ENCODE peak calls at places on chromosome 10, in eight cellular contexts. One of them, this sample, is unnamed.

GRCh38 chr10:97234403-97234802 is 48.6 kb upstream of the SLIT1 start:
- DNase-seq in NB4: peak; percentile 74
- DNase-seq in CD8-positive, alpha-beta T cell: no peak
- DNase-seq in activated CD4-positive, alpha-beta T cell treated with anti-CD3 and anti-CD28 coated beads, Interleukin-2, amount 50 U/mL, for 1 hour: no peak
- DNase-seq in stimulated activated CD4-positive, alpha-beta T cell treated with anti-CD3 and anti-CD28 coated beads, Interleukin-15, amount 100 ng/mL, for 24 hours: no peak
- DNase-seq in NCI-H2081 treated with DMSO at 0.1 percent for 48 hours: peak; percentile 0
- DNase-seq in psoas muscle: no peak
- DNase-seq in Peyer's patch: no peak
- DNase-seq in this sample: peak; percentile 16

GRCh38 chr10:13349776-13350274 is 1.7 kb upstream of the SEPHS1 start:
- DNase-seq in NB4: peak; percentile 62
- DNase-seq in CD8-positive, alpha-beta T cell: peak; percentile 56
- DNase-seq in activated CD4-positive, alpha-beta T cell treated with anti-CD3 and anti-CD28 coated beads, Interleukin-2, amount 50 U/mL, for 1 hour: peak; percentile 6
- DNase-seq in stimulated activated CD4-positive, alpha-beta T cell treated with anti-CD3 and anti-CD28 coated beads, Interleukin-15, amount 100 ng/mL, for 24 hours: peak; percentile 58
- DNase-seq in NCI-H2081 treated with DMSO at 0.1 percent for 48 hours: no peak
- DNase-seq in psoas muscle: peak; percentile 53
- DNase-seq in Peyer's patch: peak; percentile 23
- DNase-seq in this sample: no peak

GRCh38 chr10:62545667-62546066 is 171.5 kb downstream of the ZNF365 start:
- DNase-seq in NB4: peak; percentile 95
- DNase-seq in CD8-positive, alpha-beta T cell: no peak
- DNase-seq in activated CD4-positive, alpha-beta T cell treated with anti-CD3 and anti-CD28 coated beads, Interleukin-2, amount 50 U/mL, for 1 hour: no peak
- DNase-seq in stimulated activated CD4-positive, alpha-beta T cell treated with anti-CD3 and anti-CD28 coated beads, Interleukin-15, amount 100 ng/mL, for 24 hours: no peak
- DNase-seq in NCI-H2081 treated with DMSO at 0.1 percent for 48 hours: no peak
- DNase-seq in psoas muscle: peak; percentile 15
- DNase-seq in Peyer's patch: no peak
- DNase-seq in this sample: no peak

GRCh38 chr10:129780901-129781795 is 182.9 kb downstream of the EBF3 start:
- DNase-seq in NB4: no peak
- DNase-seq in CD8-positive, alpha-beta T cell: no peak
- DNase-seq in activated CD4-positive, alpha-beta T cell treated with anti-CD3 and anti-CD28 coated beads, Interleukin-2, amount 50 U/mL, for 1 hour: no peak
- DNase-seq in stimulated activated CD4-positive, alpha-beta T cell treated with anti-CD3 and anti-CD28 coated beads, Interleukin-15, amount 100 ng/mL, for 24 hours: no peak
- DNase-seq in NCI-H2081 treated with DMSO at 0.1 percent for 48 hours: no peak
- DNase-seq in psoas muscle: no peak
- DNase-seq in Peyer's patch: no peak
- DNase-seq in this sample: no peak

GRCh38 chr10:94546058-94546595 is 539 bp downstream of the HELLS start:
- DNase-seq in NB4: peak; percentile 50
- DNase-seq in CD8-positive, alpha-beta T cell: no peak
- DNase-seq in activated CD4-positive, alpha-beta T cell treated with anti-CD3 and anti-CD28 coated beads, Interleukin-2, amount 50 U/mL, for 1 hour: no peak
- DNase-seq in stimulated activated CD4-positive, alpha-beta T cell treated with anti-CD3 and anti-CD28 coated beads, Interleukin-15, amount 100 ng/mL, for 24 hours: no peak
- DNase-seq in NCI-H2081 treated with DMSO at 0.1 percent for 48 hours: no peak
- DNase-seq in psoas muscle: no peak
- DNase-seq in Peyer's patch: no peak
- DNase-seq in this sample: peak; percentile 22

GRCh38 chr10:42975558-42976352 is 101.1 kb upstream of the RET start:
- DNase-seq in NB4: peak; percentile 98
- DNase-seq in CD8-positive, alpha-beta T cell: peak; percentile 40
- DNase-seq in activated CD4-positive, alpha-beta T cell treated with anti-CD3 and anti-CD28 coated beads, Interleukin-2, amount 50 U/mL, for 1 hour: no peak
- DNase-seq in stimulated activated CD4-positive, alpha-beta T cell treated with anti-CD3 and anti-CD28 coated beads, Interleukin-15, amount 100 ng/mL, for 24 hours: no peak
- DNase-seq in NCI-H2081 treated with DMSO at 0.1 percent for 48 hours: no peak
- DNase-seq in psoas muscle: no peak
- DNase-seq in Peyer's patch: no peak
- DNase-seq in this sample: no peak

GRCh38 chr10:119190353-119190752 is 11.7 kb upstream of the PRDX3 start:
- DNase-seq in NB4: no peak
- DNase-seq in CD8-positive, alpha-beta T cell: no peak
- DNase-seq in activated CD4-positive, alpha-beta T cell treated with anti-CD3 and anti-CD28 coated beads, Interleukin-2, amount 50 U/mL, for 1 hour: no peak
- DNase-seq in stimulated activated CD4-positive, alpha-beta T cell treated with anti-CD3 and anti-CD28 coated beads, Interleukin-15, amount 100 ng/mL, for 24 hours: no peak
- DNase-seq in NCI-H2081 treated with DMSO at 0.1 percent for 48 hours: no peak
- DNase-seq in psoas muscle: no peak
- DNase-seq in Peyer's patch: no peak
- DNase-seq in this sample: peak; percentile 98

GRCh38 chr10:73650537-73651331 is 5.1 kb downstream of the SYNPO2L start:
- DNase-seq in NB4: peak; percentile 74
- DNase-seq in CD8-positive, alpha-beta T cell: no peak
- DNase-seq in activated CD4-positive, alpha-beta T cell treated with anti-CD3 and anti-CD28 coated beads, Interleukin-2, amount 50 U/mL, for 1 hour: no peak
- DNase-seq in stimulated activated CD4-positive, alpha-beta T cell treated with anti-CD3 and anti-CD28 coated beads, Interleukin-15, amount 100 ng/mL, for 24 hours: no peak
- DNase-seq in NCI-H2081 treated with DMSO at 0.1 percent for 48 hours: no peak
- DNase-seq in psoas muscle: peak; percentile 81
- DNase-seq in Peyer's patch: no peak
- DNase-seq in this sample: peak; percentile 88

GRCh38 chr10:73900068-73900467 is 10.9 kb upstream of the PLAU start:
- DNase-seq in NB4: no peak
- DNase-seq in CD8-positive, alpha-beta T cell: no peak
- DNase-seq in activated CD4-positive, alpha-beta T cell treated with anti-CD3 and anti-CD28 coated beads, Interleukin-2, amount 50 U/mL, for 1 hour: no peak
- DNase-seq in stimulated activated CD4-positive, alpha-beta T cell treated with anti-CD3 and anti-CD28 coated beads, Interleukin-15, amount 100 ng/mL, for 24 hours: no peak
- DNase-seq in NCI-H2081 treated with DMSO at 0.1 percent for 48 hours: no peak
- DNase-seq in psoas muscle: no peak
- DNase-seq in Peyer's patch: no peak
- DNase-seq in this sample: no peak

GRCh38 chr10:49359349-49360231 is 36.3 kb downstream of the DRGX start:
- DNase-seq in NB4: peak; percentile 81
- DNase-seq in CD8-positive, alpha-beta T cell: peak; percentile 43
- DNase-seq in activated CD4-positive, alpha-beta T cell treated with anti-CD3 and anti-CD28 coated beads, Interleukin-2, amount 50 U/mL, for 1 hour: no peak
- DNase-seq in stimulated activated CD4-positive, alpha-beta T cell treated with anti-CD3 and anti-CD28 coated beads, Interleukin-15, amount 100 ng/mL, for 24 hours: no peak
- DNase-seq in NCI-H2081 treated with DMSO at 0.1 percent for 48 hours: peak; percentile 3
- DNase-seq in psoas muscle: no peak
- DNase-seq in Peyer's patch: no peak
- DNase-seq in this sample: peak; percentile 59

GRCh38 chr10:95741807-95742528 is 14.0 kb upstream of the ENTPD1 start:
- DNase-seq in NB4: no peak
- DNase-seq in CD8-positive, alpha-beta T cell: no peak
- DNase-seq in activated CD4-positive, alpha-beta T cell treated with anti-CD3 and anti-CD28 coated beads, Interleukin-2, amount 50 U/mL, for 1 hour: no peak
- DNase-seq in stimulated activated CD4-positive, alpha-beta T cell treated with anti-CD3 and anti-CD28 coated beads, Interleukin-15, amount 100 ng/mL, for 24 hours: no peak
- DNase-seq in NCI-H2081 treated with DMSO at 0.1 percent for 48 hours: no peak
- DNase-seq in psoas muscle: no peak
- DNase-seq in Peyer's patch: peak; percentile 64
- DNase-seq in this sample: no peak

GRCh38 chr10:37053476-37053875 is 71.9 kb upstream of the ANKRD30A start:
- DNase-seq in NB4: no peak
- DNase-seq in CD8-positive, alpha-beta T cell: no peak
- DNase-seq in activated CD4-positive, alpha-beta T cell treated with anti-CD3 and anti-CD28 coated beads, Interleukin-2, amount 50 U/mL, for 1 hour: no peak
- DNase-seq in stimulated activated CD4-positive, alpha-beta T cell treated with anti-CD3 and anti-CD28 coated beads, Interleukin-15, amount 100 ng/mL, for 24 hours: no peak
- DNase-seq in NCI-H2081 treated with DMSO at 0.1 percent for 48 hours: no peak
- DNase-seq in psoas muscle: no peak
- DNase-seq in Peyer's patch: no peak
- DNase-seq in this sample: no peak

GRCh38 chr10:57288754-57289153 is 927.7 kb upstream of the ZWINT start:
- DNase-seq in NB4: no peak
- DNase-seq in CD8-positive, alpha-beta T cell: no peak
- DNase-seq in activated CD4-positive, alpha-beta T cell treated with anti-CD3 and anti-CD28 coated beads, Interleukin-2, amount 50 U/mL, for 1 hour: no peak
- DNase-seq in stimulated activated CD4-positive, alpha-beta T cell treated with anti-CD3 and anti-CD28 coated beads, Interleukin-15, amount 100 ng/mL, for 24 hours: no peak
- DNase-seq in NCI-H2081 treated with DMSO at 0.1 percent for 48 hours: no peak
- DNase-seq in psoas muscle: no peak
- DNase-seq in Peyer's patch: no peak
- DNase-seq in this sample: no peak

GRCh38 chr10:77016278-77016815 is 621.3 kb downstream of the KCNMA1 start:
- DNase-seq in NB4: no peak
- DNase-seq in CD8-positive, alpha-beta T cell: no peak
- DNase-seq in activated CD4-positive, alpha-beta T cell treated with anti-CD3 and anti-CD28 coated beads, Interleukin-2, amount 50 U/mL, for 1 hour: no peak
- DNase-seq in stimulated activated CD4-positive, alpha-beta T cell treated with anti-CD3 and anti-CD28 coated beads, Interleukin-15, amount 100 ng/mL, for 24 hours: no peak
- DNase-seq in NCI-H2081 treated with DMSO at 0.1 percent for 48 hours: no peak
- DNase-seq in psoas muscle: no peak
- DNase-seq in Peyer's patch: no peak
- DNase-seq in this sample: no peak

GRCh38 chr10:101601541-101601940 is 13.4 kb downstream of the DPCD start:
- DNase-seq in NB4: no peak
- DNase-seq in CD8-positive, alpha-beta T cell: no peak
- DNase-seq in activated CD4-positive, alpha-beta T cell treated with anti-CD3 and anti-CD28 coated beads, Interleukin-2, amount 50 U/mL, for 1 hour: no peak
- DNase-seq in stimulated activated CD4-positive, alpha-beta T cell treated with anti-CD3 and anti-CD28 coated beads, Interleukin-15, amount 100 ng/mL, for 24 hours: no peak
- DNase-seq in NCI-H2081 treated with DMSO at 0.1 percent for 48 hours: no peak
- DNase-seq in psoas muscle: no peak
- DNase-seq in Peyer's patch: no peak
- DNase-seq in this sample: no peak

GRCh38 chr10:98340261-98340675 is 72.3 kb upstream of the LOXL4 start:
- DNase-seq in NB4: no peak
- DNase-seq in CD8-positive, alpha-beta T cell: no peak
- DNase-seq in activated CD4-positive, alpha-beta T cell treated with anti-CD3 and anti-CD28 coated beads, Interleukin-2, amount 50 U/mL, for 1 hour: no peak
- DNase-seq in stimulated activated CD4-positive, alpha-beta T cell treated with anti-CD3 and anti-CD28 coated beads, Interleukin-15, amount 100 ng/mL, for 24 hours: no peak
- DNase-seq in NCI-H2081 treated with DMSO at 0.1 percent for 48 hours: no peak
- DNase-seq in psoas muscle: no peak
- DNase-seq in Peyer's patch: no peak
- DNase-seq in this sample: no peak

This sample was measured in foreskin keratinocyte.